ENCODE peak calls at places on chromosomes 7 and 10, in four cellular contexts. H, C, S and D are unnamed samples.

GRCh38 chr10:99812177-99812576 is 29.7 kb downstream of the ABCC2 start:
- DNase-seq in H (no peak), S (no peak), C (no peak), D (no peak)

GRCh38 chr10:19815478-19816419 is 483 bp upstream of the PLXDC2 start:
- DNase-seq in H (peak; percentile 8), C (no peak), S (peak; percentile 87), D (no peak)

GRCh38 chr7:30912454-30912985 is 867 bp downstream of the AQP1 start:
- DNase-seq in S (no peak), H (no peak), C (no peak), D (no peak)

GRCh38 chr10:92923416-92923815 is 75.1 kb downstream of the EXOC6 start:
- DNase-seq in C (no peak), S (no peak), H (no peak), D (no peak)

GRCh38 chr7:127803626-127804025 is 151.6 kb downstream of the SND1 start:
- DNase-seq in H (no peak), S (no peak), C (no peak), D (no peak)

GRCh38 chr10:48456361-48456804 is 148.5 kb downstream of the ARHGAP22 start:
- DNase-seq in S (peak; percentile 46), C (no peak), H (peak; percentile 80), D (no peak)

GRCh38 chr10:5905854-5906507 is 15.9 kb downstream of the FBH1 start:
- DNase-seq in H (no peak), C (no peak), S (no peak), D (no peak)

GRCh38 chr10:36730316-36730715 is 395.1 kb upstream of the ANKRD30A start:
- DNase-seq in C (no peak), H (no peak), S (no peak), D (no peak)

GRCh38 chr10:109883859-109884771 is 39.2 kb downstream of the XPNPEP1 start:
- DNase-seq in H (peak; percentile 83), C (no peak), S (peak; percentile 84), D (peak; percentile 88)

GRCh38 chr7:127809285-127809702 is 157.3 kb downstream of the SND1 start:
- DNase-seq in S (no peak), C (no peak), H (peak; percentile 77), D (no peak)

GRCh38 chr10:34612446-34612845 is 202.7 kb downstream of the PARD3 start:
- DNase-seq in C (no peak), H (no peak), S (no peak), D (no peak)

GRCh38 chr10:76723781-76724336 is 913.7 kb downstream of the KCNMA1 start:
- DNase-seq in S (no peak), H (no peak), C (no peak), D (no peak)

GRCh38 chr7:82441916-82442478 is 1.6 kb downstream of the CACNA2D1 start:
- DNase-seq in C (no peak), H (no peak), S (no peak), D (no peak)

GRCh38 chr7:116198748-116199410 is 11.5 kb upstream of the TES start:
- DNase-seq in C (no peak), H (no peak), S (no peak), D (no peak)

GRCh38 chr10:85527610-85528317 is 838.8 kb downstream of the GRID1 start:
- DNase-seq in S (no peak), C (no peak), H (peak; percentile 5), D (no peak)

GRCh38 chr10:88110355-88110754 is 246.9 kb downstream of the PTEN start:
- DNase-seq in C (no peak), S (no peak), H (no peak), D (peak; percentile 59)

GRCh38 chr7:75879771-75880184 is 944 bp downstream of the RHBDD2 start:
- DNase-seq in S (no peak), C (no peak), H (peak; percentile 39), D (no peak)

GRCh38 chr7:98745722-98746318 is 124.0 kb downstream of the TMEM130 start:
- DNase-seq in H (peak; percentile 84), S (peak; percentile 97), C (no peak), D (peak; percentile 57)

GRCh38 chr7:132269718-132270117 is 306.6 kb downstream of the PLXNA4 start:
- DNase-seq in H (no peak), C (no peak), S (no peak), D (no peak)

GRCh38 chr7:49817251-49817650 is 43.8 kb downstream of the VWC2 start:
- DNase-seq in S (no peak), C (no peak), H (no peak), D (no peak)

GRCh38 chr7:76303829-76304505 is 1.5 kb downstream of the HSPB1 start:
- DNase-seq in S (no peak), C (no peak), H (no peak), D (no peak)

GRCh38 chr10:2279666-2280065 is 542.3 kb upstream of the ADARB2 start:
- DNase-seq in S (no peak), H (no peak), C (no peak), D (no peak)

GRCh38 chr10:94092848-94093247 is 99.1 kb downstream of the PLCE1 start:
- DNase-seq in S (no peak), C (no peak), H (no peak), D (no peak)

GRCh38 chr7:26307226-26307625 is 15.6 kb downstream of the SNX10 start:
- DNase-seq in H (peak; percentile 45), S (no peak), C (no peak), D (no peak)

GRCh38 chr7:31020652-31021051 is 31.5 kb upstream of the ADCYAP1R1 start:
- DNase-seq in C (no peak), H (no peak), S (no peak), D (no peak)

GRCh38 chr7:23680417-23681405 is 712 bp downstream of the FAM221A start:
- DNase-seq in H (no peak), C (no peak), S (peak; percentile 72), D (no peak)

GRCh38 chr10:70074147-70074546 is 21.5 kb downstream of the MACROH2A2 start:
- DNase-seq in S (no peak), C (no peak), H (no peak), D (no peak)

GRCh38 chr10:102673961-102674511 is 29.8 kb downstream of the TRIM8 start:
- DNase-seq in H (peak; percentile 80), C (no peak), S (no peak), D (no peak)
- TF ChIP-seq EGR1 in H (no peak), C (no peak), S (no peak), D (no peak)

GRCh38 chr7:95529701-95530100 is 44.0 kb downstream of the ASB4 start:
- DNase-seq in C (no peak), H (no peak), S (no peak), D (no peak)

GRCh38 chr7:95527776-95528250 is 42.1 kb downstream of the ASB4 start:
- DNase-seq in S (no peak), C (no peak), H (no peak), D (no peak)

GRCh38 chr7:95526128-95526738 is 40.5 kb downstream of the ASB4 start:
- DNase-seq in H (no peak), S (no peak), C (no peak), D (no peak)

GRCh38 chr7:95527033-95527775 is 41.5 kb downstream of the ASB4 start:
- DNase-seq in S (peak; percentile 67), H (peak; percentile 73), C (no peak), D (peak; percentile 50)

DNA sequence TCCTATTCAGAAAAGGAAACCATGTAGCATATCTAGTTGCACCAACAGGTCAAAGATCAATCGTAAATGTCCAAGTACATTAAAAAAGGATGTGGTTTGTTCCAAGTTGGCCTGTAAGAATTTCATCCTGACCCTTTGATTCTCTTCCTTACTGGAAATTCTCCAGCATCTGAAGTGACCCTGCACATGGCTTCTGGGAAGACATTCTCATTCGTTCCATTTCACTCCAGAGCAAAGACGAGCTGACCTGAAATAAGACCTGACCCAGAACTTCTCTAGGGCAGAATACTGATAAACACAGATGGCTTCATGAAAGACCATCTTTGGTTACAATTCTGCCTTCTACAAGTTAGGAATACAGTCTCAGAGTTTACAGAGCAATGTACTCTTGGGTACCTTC is 39.8 kb downstream of the ASB4 start:
- DNase-seq in H (no peak), S (no peak), C (no peak), D (no peak)
- TF ChIP-seq RAD21 in H (no peak), S (no peak), C (no peak), D (no peak)

DNA sequence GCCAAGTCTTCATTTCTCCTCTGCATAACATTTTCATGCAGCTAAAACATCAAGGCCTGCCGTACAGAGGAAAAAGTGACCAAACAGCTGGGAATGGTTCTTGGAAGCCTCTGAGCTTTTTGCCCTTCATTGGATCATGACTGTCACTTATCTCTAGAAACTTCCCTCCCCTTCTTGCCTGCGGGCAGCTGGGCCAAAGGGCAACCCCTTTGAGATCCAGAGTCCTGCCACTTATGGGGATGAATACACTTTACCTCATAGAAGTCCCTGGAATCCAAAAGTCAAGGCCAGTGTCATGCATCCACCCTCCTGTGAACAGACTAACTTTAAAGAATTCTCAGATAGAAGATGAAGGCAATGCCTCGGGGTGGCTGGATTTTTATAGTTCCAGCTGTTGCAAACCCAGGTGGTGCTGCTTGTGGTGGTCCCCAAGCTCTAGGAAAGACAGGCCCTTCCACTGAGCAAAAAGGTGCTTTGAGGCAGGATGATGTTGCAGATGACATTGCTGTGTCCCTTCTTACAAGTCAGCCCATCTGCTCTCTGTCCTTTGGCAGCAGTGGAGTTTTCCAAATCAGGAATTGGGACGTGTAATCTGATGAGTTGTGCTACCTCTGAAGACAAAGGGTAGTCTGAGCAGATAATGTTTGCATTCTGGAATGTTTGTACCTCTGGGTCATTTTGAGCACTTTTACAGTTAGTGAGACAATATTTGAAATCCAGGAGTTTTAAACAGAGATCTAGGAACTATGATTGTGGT is 64.2 kb downstream of the LRMDA start:
- DNase-seq in C (no peak), H (no peak), S (no peak), D (no peak)
- TF ChIP-seq SP1 in C (no peak), H (no peak), S (no peak), D (no peak)

GRCh38 chr10:31320179-31320597 is 1.2 kb downstream of the ZEB1 start:
- DNase-seq in S (peak; percentile 64), H (peak; percentile 41), C (no peak), D (no peak)

GRCh38 chr10:31319602-31320178 is 674 bp downstream of the ZEB1 start:
- DNase-seq in H (no peak), S (no peak), C (no peak), D (no peak)

GRCh38 chr10:31321396-31321941 is 2.5 kb downstream of the ZEB1 start:
- DNase-seq in H (no peak), C (no peak), S (no peak), D (no peak)

GRCh38 chr10:31318854-31319601 is at the start of gene ZEB1:
- DNase-seq in S (peak; percentile 80), C (no peak), H (peak; percentile 94), D (peak; percentile 91)

GRCh38 chr10:31320598-31321211 is 1.7 kb downstream of the ZEB1 start:
- DNase-seq in H (peak; percentile 50), C (no peak), S (peak; percentile 47), D (no peak)
- TF ChIP-seq EGR1 in H (no peak), C (no peak), S (no peak), D (no peak)

GRCh38 chr10:9296206-9296605 is 1241.7 kb downstream of the GATA3 start:
- DNase-seq in C (no peak), H (no peak), S (no peak), D (no peak)

GRCh38 chr10:9294132-9294663 is 1239.7 kb downstream of the GATA3 start:
- DNase-seq in C (no peak), S (no peak), H (no peak), D (no peak)

GRCh38 chr10:9299966-9300365 is 1245.5 kb downstream of the GATA3 start:
- DNase-seq in H (no peak), S (no peak), C (no peak), D (no peak)

GRCh38 chr10:9294865-9295264 is 1240.4 kb downstream of the GATA3 start:
- DNase-seq in C (no peak), S (no peak), H (no peak), D (no peak)

GRCh38 chr10:9297580-9297979 is 1243.1 kb downstream of the GATA3 start:
- DNase-seq in S (no peak), H (no peak), C (no peak), D (no peak)
- TF ChIP-seq RAD21 in S (no peak), H (no peak), C (no peak), D (no peak)

GRCh38 chr10:121590772-121591171 is 7.5 kb downstream of the FGFR2 start:
- DNase-seq in H (no peak), C (no peak), S (no peak), D (no peak)
- TF ChIP-seq SP1 in H (no peak), C (no peak), S (no peak), D (no peak)